ENCODE peak calls at places on chromosome 12, in ten cellular contexts. Y is CD14-positive monocyte; E is GM12865; C is bronchial epithelial cell; H is posterior vena cava; W is ovary; F is posterior cingulate gyrus; L is AG08396; N is activated naive CD4-positive, alpha-beta T cell treated with Interleukin-2 at 50 U/mL for 16 hours; X is lower leg skin. T is an unnamed sample.

GRCh38 chr12:119036878-119037493 is 55.6 kb downstream of the SRRM4 start:
- DNase-seq in C (no peak), X (no peak), N (no peak), F (no peak), E (peak), L (peak), W (no peak), Y (no peak), H (no peak), T (peak)

GRCh38 chr12:90679674-90680073 is 275.3 kb downstream of the CCER1 start:
- DNase-seq in H (no peak), Y (no peak), F (no peak), L (no peak), X (no peak), C (peak), E (no peak), W (no peak), N (no peak), T (no peak)

GRCh38 chr12:56204275-56204674 is 15.0 kb upstream of the SMARCC2 start:
- DNase-seq in F (no peak), C (no peak), N (no peak), Y (no peak), L (no peak), W (no peak), X (no peak), H (no peak), E (no peak), T (no peak)

GRCh38 chr12:79848321-79848720 is 86.6 kb downstream of the PPP1R12A start:
- DNase-seq in L (no peak), C (peak), E (no peak), H (no peak), F (no peak), N (no peak), X (no peak), Y (no peak), W (no peak), T (no peak)

GRCh38 chr12:102501773-102502172 is 21.4 kb upstream of the IGF1 start:
- DNase-seq in N (no peak), X (no peak), F (no peak), H (no peak), L (no peak), W (no peak), C (no peak), E (no peak), Y (no peak), T (no peak)

GRCh38 chr12:125329239-125330238 is 264.3 kb downstream of the AACS start:
- DNase-seq in Y (no peak), H (no peak), X (peak), E (no peak), C (peak), W (no peak), N (no peak), F (no peak), L (no peak), T (peak)

GRCh38 chr12:53564941-53565340 is 57.7 kb upstream of the NPFF start:
- DNase-seq in L (no peak), Y (no peak), X (no peak), N (no peak), C (no peak), W (no peak), F (no peak), E (no peak), H (no peak), T (no peak)

GRCh38 chr12:102766961-102767360 is 150.1 kb downstream of the PAH start:
- DNase-seq in H (no peak), E (no peak), X (no peak), W (no peak), Y (no peak), C (no peak), L (no peak), N (no peak), F (no peak), T (no peak)

GRCh38 chr12:121288158-121288848 is 8.2 kb downstream of the CAMKK2 start:
- DNase-seq in H (no peak), Y (no peak), L (no peak), C (no peak), W (no peak), N (no peak), X (no peak), E (no peak), F (no peak), T (no peak)